ENCODE peak calls at places on chromosome 6, in four cellular contexts. One of them, this sample, is unnamed.

GRCh38 chr6:101585501-101585900 is 192.0 kb downstream of the GRIK2 start:
- DNase-seq in IMR-90: no peak
- DNase-seq in ascending aorta: no peak
- DNase-seq in GM20000: no peak
- DNase-seq in this sample: no peak

GRCh38 chr6:558089-558488 is 98.8 kb downstream of the HUS1B start:
- DNase-seq in ascending aorta: no peak
- DNase-seq in IMR-90: no peak
- DNase-seq in GM20000: peak
- DNase-seq in this sample: no peak

GRCh38 chr6:358847-359246 is 32.7 kb upstream of the IRF4 start:
- DNase-seq in ascending aorta: no peak
- DNase-seq in GM20000: no peak
- DNase-seq in IMR-90: no peak
- DNase-seq in this sample: no peak

GRCh38 chr6:141398954-141399353 is 733.8 kb upstream of the GJE1 start:
- DNase-seq in GM20000: no peak
- DNase-seq in IMR-90: no peak
- DNase-seq in ascending aorta: no peak
- DNase-seq in this sample: no peak

GRCh38 chr6:15769471-15770088 is 106.8 kb upstream of the DTNBP1 start:
- DNase-seq in GM20000: no peak
- DNase-seq in IMR-90: no peak
- DNase-seq in ascending aorta: no peak
- DNase-seq in this sample: no peak

GRCh38 chr6:97133071-97133470 is 149.9 kb downstream of the MMS22L start:
- DNase-seq in ascending aorta: no peak
- DNase-seq in IMR-90: no peak
- DNase-seq in GM20000: no peak
- DNase-seq in this sample: no peak

GRCh38 chr6:39223535-39223934 is 5.7 kb downstream of the KCNK5 start:
- DNase-seq in IMR-90: no peak
- DNase-seq in ascending aorta: no peak
- DNase-seq in GM20000: no peak
- DNase-seq in this sample: no peak

GRCh38 chr6:163985710-163986109 is 571.2 kb downstream of the QKI start:
- DNase-seq in ascending aorta: no peak
- DNase-seq in GM20000: no peak
- DNase-seq in IMR-90: peak
- DNase-seq in this sample: no peak

GRCh38 chr6:81769834-81770233 is 17.4 kb upstream of the TENT5A start:
- DNase-seq in IMR-90: peak
- DNase-seq in GM20000: no peak
- DNase-seq in ascending aorta: no peak
- DNase-seq in this sample: no peak

GRCh38 chr6:36755435-36756348 is 58.1 kb downstream of the RAB44 start:
- DNase-seq in ascending aorta: no peak
- DNase-seq in GM20000: peak
- DNase-seq in IMR-90: peak
- DNase-seq in this sample: no peak

GRCh38 chr6:11290027-11290426 is 57.6 kb upstream of the NEDD9 start:
- DNase-seq in GM20000: no peak
- DNase-seq in IMR-90: no peak
- DNase-seq in ascending aorta: no peak
- DNase-seq in this sample: no peak

GRCh38 chr6:17276766-17277165 is 4.4 kb upstream of the RBM24 start:
- DNase-seq in IMR-90: peak
- DNase-seq in GM20000: no peak
- DNase-seq in ascending aorta: no peak
- DNase-seq in this sample: no peak

GRCh38 chr6:105320766-105321165 is 82.1 kb downstream of the PREP start:
- DNase-seq in ascending aorta: no peak
- DNase-seq in GM20000: no peak
- DNase-seq in IMR-90: no peak
- DNase-seq in this sample: no peak

GRCh38 chr6:133743621-133744020 is 145.3 kb upstream of the TCF21 start:
- DNase-seq in ascending aorta: no peak
- DNase-seq in GM20000: no peak
- DNase-seq in IMR-90: no peak
- DNase-seq in this sample: no peak

GRCh38 chr6:38052035-38052434 is 232.5 kb downstream of the ZFAND3 start:
- DNase-seq in ascending aorta: no peak
- DNase-seq in GM20000: no peak
- DNase-seq in IMR-90: no peak
- DNase-seq in this sample: no peak

GRCh38 chr6:137176729-137177128 is 3.3 kb upstream of the IL22RA2 start:
- DNase-seq in ascending aorta: no peak
- DNase-seq in GM20000: no peak
- DNase-seq in IMR-90: no peak
- DNase-seq in this sample: no peak

GRCh38 chr6:113457156-113457555 is 400.0 kb upstream of the MARCKS start:
- DNase-seq in IMR-90: peak
- DNase-seq in ascending aorta: peak
- DNase-seq in GM20000: no peak
- DNase-seq in this sample: peak

GRCh38 chr6:108650781-108651180 is 90.1 kb downstream of the FOXO3 start:
- DNase-seq in GM20000: no peak
- DNase-seq in ascending aorta: no peak
- DNase-seq in IMR-90: peak
- DNase-seq in this sample: no peak

GRCh38 chr6:86856937-86857563 is 80.3 kb upstream of the HTR1E start:
- DNase-seq in ascending aorta: no peak
- DNase-seq in GM20000: peak
- DNase-seq in IMR-90: peak
- DNase-seq in this sample: no peak

GRCh38 chr6:90953405-90954161 is 366.7 kb upstream of the MAP3K7 start:
- DNase-seq in IMR-90: no peak
- DNase-seq in ascending aorta: no peak
- DNase-seq in GM20000: no peak
- DNase-seq in this sample: no peak

GRCh38 chr6:50128420-50129005 is 78.8 kb upstream of the DEFB112 start:
- DNase-seq in ascending aorta: no peak
- DNase-seq in GM20000: peak
- DNase-seq in IMR-90: peak
- DNase-seq in this sample: no peak

GRCh38 chr6:1589208-1589607 is 20.5 kb upstream of the FOXC1 start:
- DNase-seq in IMR-90: no peak
- DNase-seq in ascending aorta: no peak
- DNase-seq in GM20000: no peak
- DNase-seq in this sample: no peak

GRCh38 chr6:144585217-144585814 is 300.2 kb downstream of the UTRN start:
- DNase-seq in GM20000: no peak
- DNase-seq in IMR-90: peak
- DNase-seq in ascending aorta: no peak
- DNase-seq in this sample: no peak

GRCh38 chr6:134722996-134723871 is 226.7 kb downstream of the ALDH8A1 start:
- DNase-seq in IMR-90: peak
- DNase-seq in GM20000: no peak
- DNase-seq in ascending aorta: no peak
- DNase-seq in this sample: no peak

GRCh38 chr6:125821825-125822281 is 31.1 kb downstream of the NCOA7 start:
- DNase-seq in IMR-90: no peak
- DNase-seq in GM20000: no peak
- DNase-seq in ascending aorta: no peak
- DNase-seq in this sample: no peak

GRCh38 chr6:74891358-74891811 is 314.5 kb downstream of the COL12A1 start:
- DNase-seq in GM20000: no peak
- DNase-seq in ascending aorta: no peak
- DNase-seq in IMR-90: peak
- DNase-seq in this sample: peak

GRCh38 chr6:41222513-41222912 is 5.6 kb upstream of the TREML4 start:
- DNase-seq in GM20000: no peak
- DNase-seq in IMR-90: no peak
- DNase-seq in ascending aorta: no peak
- DNase-seq in this sample: no peak

GRCh38 chr6:45922728-45923351 is 92.8 kb downstream of the CLIC5 start:
- DNase-seq in IMR-90: peak
- DNase-seq in GM20000: peak
- DNase-seq in ascending aorta: peak
- DNase-seq in this sample: peak

GRCh38 chr6:46876126-46876525 is 45.6 kb downstream of the ADGRF5 start:
- DNase-seq in ascending aorta: no peak
- DNase-seq in IMR-90: no peak
- DNase-seq in GM20000: no peak
- DNase-seq in this sample: peak

GRCh38 chr6:133610974-133611373 is 277.9 kb upstream of the TCF21 start:
- DNase-seq in GM20000: no peak
- DNase-seq in ascending aorta: no peak
- DNase-seq in IMR-90: no peak
- DNase-seq in this sample: no peak

GRCh38 chr6:5082487-5083306 is 2.4 kb upstream of the PPP1R3G start:
- DNase-seq in IMR-90: peak
- DNase-seq in GM20000: no peak
- DNase-seq in ascending aorta: no peak
- DNase-seq in this sample: peak